ENCODE peak calls at places on chromosomes 2 and 18, in four cellular contexts. J, L, M and V are unnamed samples.

GRCh38 chr2:48829036-48829435 is 73.5 kb upstream of the LHCGR start:
- DNase-seq in J (peak; percentile 82), L (no peak), M (no peak), V (no peak)

GRCh38 chr2:138115664-138116063 is 151.4 kb downstream of the HNMT start:
- DNase-seq in J (no peak), L (no peak), M (no peak), V (no peak)

GRCh38 chr2:134167015-134167414 is 86.9 kb upstream of the MGAT5 start:
- DNase-seq in J (peak; percentile 70), L (no peak), M (no peak), V (no peak)

GRCh38 chr2:66446924-66447323 is 12.0 kb downstream of the MEIS1 start:
- DNase-seq in J (no peak), L (no peak), M (no peak), V (no peak)

GRCh38 chr2:45889620-45890019 is 238.1 kb downstream of the PRKCE start:
- DNase-seq in J (no peak), L (no peak), M (no peak), V (no peak)

GRCh38 chr2:218286570-218287459 is 5.5 kb downstream of the TMBIM1 start:
- DNase-seq in J (peak; percentile 94), L (peak; percentile 96), M (peak; percentile 97), V (peak; percentile 90)

GRCh38 chr2:47271054-47272000 is 116.2 kb upstream of the STPG4 start:
- DNase-seq in J (no peak), L (no peak), M (no peak), V (no peak)

GRCh38 chr18:57223160-57223870 is 76.4 kb downstream of the BOD1L2 start:
- DNase-seq in J (no peak), L (no peak), M (no peak), V (no peak)

GRCh38 chr2:134253117-134253704 is 661 bp upstream of the MGAT5 start:
- DNase-seq in J (no peak), L (no peak), M (no peak), V (no peak)

GRCh38 chr2:209426432-209426831 is 2.6 kb downstream of the MAP2 start:
- DNase-seq in J (no peak), L (no peak), M (no peak), V (no peak)

GRCh38 chr18:68992719-68993482 is 195.0 kb downstream of the CCDC102B start:
- DNase-seq in J (no peak), L (no peak), M (no peak), V (no peak)

GRCh38 chr2:212227755-212228154 is 310.8 kb downstream of the ERBB4 start:
- DNase-seq in J (peak; percentile 81), L (no peak), M (no peak), V (peak; percentile 76)

GRCh38 chr2:115739574-115739973 is 1297.1 kb downstream of the DPP10 start:
- DNase-seq in J (no peak), L (no peak), M (no peak), V (no peak)

GRCh38 chr2:240437861-240438809 is 2.7 kb downstream of the GPC1 start:
- DNase-seq in J (peak; percentile 42), L (peak; percentile 62), M (peak; percentile 86), V (peak; percentile 66)

GRCh38 chr2:25822190-25823117 is 55.8 kb downstream of the ASXL2 start:
- DNase-seq in J (no peak), L (peak; percentile 32), M (peak; percentile 63), V (peak; percentile 34)

GRCh38 chr18:7382631-7383335 is 151.9 kb downstream of the LRRC30 start:
- DNase-seq in J (no peak), L (no peak), M (no peak), V (no peak)

GRCh38 chr18:3478262-3478978 is 28.4 kb downstream of the TGIF1 start:
- DNase-seq in J (no peak), L (no peak), M (no peak), V (no peak)

GRCh38 chr2:198957183-198957582 is 500.6 kb downstream of the SATB2 start:
- DNase-seq in J (no peak), L (no peak), M (no peak), V (no peak)

GRCh38 chr2:231955758-231956472 is 5.6 kb upstream of the DIS3L2 start:
- DNase-seq in J (no peak), L (no peak), M (no peak), V (no peak)

GRCh38 chr2:157329524-157329923 is 3.9 kb upstream of the ERMN start:
- DNase-seq in J (no peak), L (peak; percentile 66), M (no peak), V (peak; percentile 12)

GRCh38 chr18:48827321-48828200 is 123.2 kb downstream of the SMAD7 start:
- DNase-seq in J (peak; percentile 73), L (no peak), M (peak; percentile 61), V (no peak)

GRCh38 chr2:33477473-33478468 is 1.3 kb downstream of the RASGRP3 start:
- DNase-seq in J (no peak), L (peak; percentile 44), M (peak; percentile 73), V (no peak)

GRCh38 chr2:230614913-230615332 is 97.7 kb upstream of the CAB39 start:
- DNase-seq in J (no peak), L (peak; percentile 74), M (no peak), V (no peak)
- TF ChIP-seq CTCF in J (no peak), L (no peak), M (no peak), V (no peak)

DNA sequence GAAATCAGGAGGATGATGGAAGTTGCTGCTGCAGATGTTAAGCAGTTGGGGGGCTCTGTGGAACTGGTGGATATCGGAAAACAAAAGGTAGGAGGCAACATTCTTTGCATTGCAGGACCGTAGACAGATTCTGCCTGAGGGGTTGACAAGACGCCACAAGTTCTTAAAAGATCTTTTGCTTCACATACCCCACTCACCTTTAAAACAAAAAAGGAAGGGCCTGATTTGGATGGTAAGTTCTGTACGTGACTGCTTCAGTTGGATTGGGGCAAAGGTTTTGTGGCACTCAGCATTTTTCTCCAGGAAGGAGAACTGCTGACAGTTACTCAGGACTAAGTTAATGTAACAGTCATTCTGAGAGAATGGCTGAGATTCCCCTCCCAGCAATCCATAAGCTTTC is 5.2 kb downstream of the CNDP2 start:
- DNase-seq in J (no peak), L (no peak), M (peak; percentile 25), V (peak; percentile 25)
- H3K4me1 ChIP-seq in J (peaks cover 5% of the 10 kb centered on the region), L (peaks cover 9% of the 10 kb centered on the region), M (no peaks in the 10 kb centered on the region), V (no peaks in the 10 kb centered on the region)

GRCh38 chr2:20667531-20668401 is 822 bp downstream of the GDF7 start:
- DNase-seq in J (no peak), L (no peak), M (no peak), V (no peak)
- H3K27me3 ChIP-seq in J (peaks cover 95% of the 10 kb centered on the region), L (peaks cover 98% of the 10 kb centered on the region), M (peaks cover 76% of the 10 kb centered on the region), V (peaks cover 10% of the 10 kb centered on the region)

GRCh38 chr2:96113367-96113677 is 3.0 kb downstream of the ADRA2B start:
- DNase-seq in J (no peak), L (no peak), M (no peak), V (no peak)
- TF ChIP-seq CTCF in J (no peak), L (no peak), M (no peak), V (no peak)

GRCh38 chr2:105718846-105719432 is 25.8 kb upstream of the NCK2 start:
- DNase-seq in J (no peak), L (no peak), M (no peak), V (no peak)
- H3K4me1 ChIP-seq in J (no peaks in the 10 kb centered on the region), L (no peaks in the 10 kb centered on the region), M (no peaks in the 10 kb centered on the region), V (no peaks in the 10 kb centered on the region)

GRCh38 chr18:39724652-39725051 is 2159.1 kb upstream of the CELF4 start:
- DNase-seq in J (peak; percentile 33), L (no peak), M (no peak), V (no peak)
- H3K27me3 ChIP-seq in J (no peaks in the 10 kb centered on the region), L (no peaks in the 10 kb centered on the region), M (no peaks in the 10 kb centered on the region), V (no peaks in the 10 kb centered on the region)

GRCh38 chr2:10632230-10632629 is 57.5 kb downstream of the NOL10 start:
- DNase-seq in J (no peak), L (no peak), M (no peak), V (no peak)
- TF ChIP-seq CTCF in J (no peak), L (no peak), M (no peak), V (no peak)

DNA sequence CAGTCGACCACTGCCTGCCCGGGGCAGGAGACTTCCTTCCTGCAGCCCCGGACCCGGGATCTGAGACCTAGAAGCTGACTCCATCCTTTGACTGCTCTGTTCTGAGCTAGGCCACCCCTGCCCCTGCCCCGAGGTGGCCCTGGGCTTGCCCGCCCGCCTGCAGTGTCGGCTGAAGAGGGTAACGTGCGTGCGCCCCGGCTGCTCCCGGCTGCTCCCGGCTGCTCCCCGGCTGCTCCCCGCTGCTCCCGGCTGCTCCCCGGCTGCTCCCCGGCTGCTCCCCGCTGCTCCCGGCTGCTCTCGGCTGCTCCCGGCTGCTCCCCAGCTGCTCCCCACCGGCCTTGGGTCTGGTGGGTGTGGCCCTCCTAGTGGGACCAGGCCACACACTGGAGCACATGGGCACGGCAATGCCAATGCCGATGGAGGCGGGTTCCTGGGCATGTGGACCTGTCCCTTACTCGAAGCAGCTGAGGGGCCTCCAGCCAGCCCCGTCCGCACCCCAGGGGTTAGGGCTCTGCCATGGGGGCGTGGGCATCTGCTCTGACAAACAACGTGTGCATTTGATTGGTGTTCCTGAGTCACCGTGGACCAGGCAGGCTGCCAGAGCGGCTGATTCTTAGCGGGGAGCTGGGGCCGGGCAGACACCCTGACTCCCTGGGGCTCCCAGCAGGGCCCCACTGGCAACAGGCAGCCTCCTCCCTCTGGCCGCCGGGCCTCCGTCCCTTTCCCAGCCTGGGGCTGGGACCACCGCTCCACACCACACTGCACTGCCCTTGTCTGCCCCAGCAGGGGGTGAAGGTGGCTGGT is 2.0 kb upstream of the GAL3ST2 start:
- DNase-seq in J (peak; percentile 79), L (peak; percentile 79), M (peak; percentile 62), V (no peak)
- H3K4me1 ChIP-seq in J (peaks cover 12% of the 10 kb centered on the region), L (peaks cover 5% of the 10 kb centered on the region), M (no peaks in the 10 kb centered on the region), V (peaks cover 3% of the 10 kb centered on the region)